ENCODE peak calls at places on chromosomes 1 and 21, in nine cellular contexts. One of them, this sample, is unnamed.

GRCh38 chr21:45326169-45326833 is 38.6 kb upstream of the POFUT2 start:
- DNase-seq in ascending aorta: no peak
- DNase-seq in NCI-H2171: no peak
- DNase-seq in non-pigmented ciliary epithelial cell: no peak
- DNase-seq in Caco-2: no peak
- DNase-seq in suprapubic skin: peak; percentile 62
- DNase-seq in A172: no peak
- DNase-seq in breast epithelium: no peak
- DNase-seq in naive thymus-derived CD4-positive, alpha-beta T cell: no peak
- DNase-seq in this sample: no peak

GRCh38 chr1:23718482-23718881 is 24.8 kb upstream of the ELOA start:
- DNase-seq in suprapubic skin: no peak
- DNase-seq in breast epithelium: no peak
- DNase-seq in A172: peak; percentile 33
- DNase-seq in Caco-2: peak; percentile 56
- DNase-seq in ascending aorta: no peak
- DNase-seq in non-pigmented ciliary epithelial cell: no peak
- DNase-seq in NCI-H2171: peak; percentile 37
- DNase-seq in naive thymus-derived CD4-positive, alpha-beta T cell: no peak
- DNase-seq in this sample: no peak

GRCh38 chr1:188937965-188938551 is 1539.6 kb downstream of the BRINP3 start:
- DNase-seq in Caco-2: no peak
- DNase-seq in naive thymus-derived CD4-positive, alpha-beta T cell: no peak
- DNase-seq in non-pigmented ciliary epithelial cell: peak; percentile 18
- DNase-seq in ascending aorta: no peak
- DNase-seq in breast epithelium: no peak
- DNase-seq in suprapubic skin: no peak
- DNase-seq in NCI-H2171: no peak
- DNase-seq in A172: peak; percentile 43
- DNase-seq in this sample: no peak

GRCh38 chr1:154992721-154993571 is 440 bp upstream of the LENEP start:
- DNase-seq in non-pigmented ciliary epithelial cell: no peak
- DNase-seq in ascending aorta: no peak
- DNase-seq in breast epithelium: no peak
- DNase-seq in A172: peak; percentile 78
- DNase-seq in naive thymus-derived CD4-positive, alpha-beta T cell: no peak
- DNase-seq in Caco-2: no peak
- DNase-seq in suprapubic skin: no peak
- DNase-seq in NCI-H2171: no peak
- DNase-seq in this sample: no peak

GRCh38 chr1:184405094-184405493 is 18.3 kb downstream of the C1orf21 start:
- DNase-seq in suprapubic skin: no peak
- DNase-seq in A172: no peak
- DNase-seq in Caco-2: no peak
- DNase-seq in breast epithelium: no peak
- DNase-seq in ascending aorta: no peak
- DNase-seq in non-pigmented ciliary epithelial cell: no peak
- DNase-seq in naive thymus-derived CD4-positive, alpha-beta T cell: no peak
- DNase-seq in NCI-H2171: no peak
- DNase-seq in this sample: no peak

GRCh38 chr1:69913967-69914366 is 291.4 kb downstream of the LRRC40 start:
- DNase-seq in non-pigmented ciliary epithelial cell: no peak
- DNase-seq in ascending aorta: no peak
- DNase-seq in A172: peak; percentile 64
- DNase-seq in naive thymus-derived CD4-positive, alpha-beta T cell: no peak
- DNase-seq in suprapubic skin: no peak
- DNase-seq in NCI-H2171: no peak
- DNase-seq in Caco-2: no peak
- DNase-seq in breast epithelium: no peak
- DNase-seq in this sample: no peak

GRCh38 chr21:36507397-36508018 is 27.6 kb upstream of the CLDN14 start:
- DNase-seq in ascending aorta: no peak
- DNase-seq in NCI-H2171: no peak
- DNase-seq in naive thymus-derived CD4-positive, alpha-beta T cell: no peak
- DNase-seq in non-pigmented ciliary epithelial cell: no peak
- DNase-seq in breast epithelium: no peak
- DNase-seq in A172: no peak
- DNase-seq in Caco-2: no peak
- DNase-seq in suprapubic skin: no peak
- DNase-seq in this sample: no peak

GRCh38 chr1:179178135-179178630 is 51.3 kb downstream of the ABL2 start:
- DNase-seq in Caco-2: no peak
- DNase-seq in A172: no peak
- DNase-seq in NCI-H2171: no peak
- DNase-seq in ascending aorta: no peak
- DNase-seq in non-pigmented ciliary epithelial cell: no peak
- DNase-seq in breast epithelium: no peak
- DNase-seq in naive thymus-derived CD4-positive, alpha-beta T cell: no peak
- DNase-seq in suprapubic skin: no peak
- DNase-seq in this sample: no peak

GRCh38 chr21:15631342-15631741 is 98.4 kb upstream of the USP25 start:
- DNase-seq in naive thymus-derived CD4-positive, alpha-beta T cell: no peak
- DNase-seq in breast epithelium: no peak
- DNase-seq in Caco-2: no peak
- DNase-seq in A172: peak; percentile 42
- DNase-seq in ascending aorta: no peak
- DNase-seq in non-pigmented ciliary epithelial cell: peak; percentile 26
- DNase-seq in NCI-H2171: no peak
- DNase-seq in suprapubic skin: no peak
- DNase-seq in this sample: no peak

GRCh38 chr21:36754241-36754881 is 55.4 kb downstream of the SIM2 start:
- DNase-seq in suprapubic skin: no peak
- DNase-seq in A172: no peak
- DNase-seq in breast epithelium: no peak
- DNase-seq in ascending aorta: no peak
- DNase-seq in non-pigmented ciliary epithelial cell: peak; percentile 64
- DNase-seq in naive thymus-derived CD4-positive, alpha-beta T cell: no peak
- DNase-seq in Caco-2: no peak
- DNase-seq in NCI-H2171: no peak
- DNase-seq in this sample: no peak

GRCh38 chr21:41868062-41868710 is 11.0 kb downstream of the PRDM15 start:
- DNase-seq in breast epithelium: no peak
- DNase-seq in ascending aorta: no peak
- DNase-seq in NCI-H2171: peak; percentile 54
- DNase-seq in A172: no peak
- DNase-seq in non-pigmented ciliary epithelial cell: no peak
- DNase-seq in suprapubic skin: no peak
- DNase-seq in Caco-2: no peak
- DNase-seq in naive thymus-derived CD4-positive, alpha-beta T cell: no peak
- DNase-seq in this sample: no peak

GRCh38 chr21:42905195-42905594 is 12.1 kb downstream of the NDUFV3 start:
- DNase-seq in non-pigmented ciliary epithelial cell: no peak
- DNase-seq in suprapubic skin: no peak
- DNase-seq in A172: no peak
- DNase-seq in ascending aorta: no peak
- DNase-seq in NCI-H2171: no peak
- DNase-seq in breast epithelium: no peak
- DNase-seq in naive thymus-derived CD4-positive, alpha-beta T cell: no peak
- DNase-seq in Caco-2: no peak
- DNase-seq in this sample: no peak

GRCh38 chr1:119713538-119714456 is 2.1 kb downstream of the PHGDH start:
- DNase-seq in suprapubic skin: no peak
- DNase-seq in naive thymus-derived CD4-positive, alpha-beta T cell: no peak
- DNase-seq in A172: no peak
- DNase-seq in ascending aorta: no peak
- DNase-seq in NCI-H2171: peak; percentile 33
- DNase-seq in Caco-2: no peak
- DNase-seq in breast epithelium: no peak
- DNase-seq in non-pigmented ciliary epithelial cell: no peak
- DNase-seq in this sample: no peak

GRCh38 chr1:117662667-117663066 is 56.8 kb downstream of the TENT5C start:
- DNase-seq in suprapubic skin: no peak
- DNase-seq in naive thymus-derived CD4-positive, alpha-beta T cell: no peak
- DNase-seq in Caco-2: no peak
- DNase-seq in breast epithelium: no peak
- DNase-seq in non-pigmented ciliary epithelial cell: no peak
- DNase-seq in NCI-H2171: no peak
- DNase-seq in A172: no peak
- DNase-seq in ascending aorta: no peak
- DNase-seq in this sample: no peak

GRCh38 chr1:179550753-179551682 is 24.7 kb downstream of the NPHS2 start:
- DNase-seq in ascending aorta: no peak
- DNase-seq in Caco-2: no peak
- DNase-seq in naive thymus-derived CD4-positive, alpha-beta T cell: no peak
- DNase-seq in NCI-H2171: no peak
- DNase-seq in A172: peak; percentile 81
- DNase-seq in breast epithelium: no peak
- DNase-seq in suprapubic skin: no peak
- DNase-seq in non-pigmented ciliary epithelial cell: peak; percentile 45
- DNase-seq in this sample: no peak

GRCh38 chr1:183633676-183634343 is 1.8 kb downstream of the ARPC5 start:
- DNase-seq in naive thymus-derived CD4-positive, alpha-beta T cell: peak; percentile 71
- DNase-seq in ascending aorta: no peak
- DNase-seq in non-pigmented ciliary epithelial cell: peak; percentile 83
- DNase-seq in NCI-H2171: peak; percentile 33
- DNase-seq in A172: peak; percentile 89
- DNase-seq in breast epithelium: no peak
- DNase-seq in suprapubic skin: no peak
- DNase-seq in Caco-2: no peak
- DNase-seq in this sample: no peak

GRCh38 chr1:212485895-212486590 is 53.3 kb downstream of the NENF start:
- DNase-seq in naive thymus-derived CD4-positive, alpha-beta T cell: no peak
- DNase-seq in Caco-2: peak; percentile 91
- DNase-seq in suprapubic skin: peak; percentile 85
- DNase-seq in breast epithelium: peak; percentile 78
- DNase-seq in NCI-H2171: peak; percentile 65
- DNase-seq in ascending aorta: peak; percentile 84
- DNase-seq in A172: peak; percentile 98
- DNase-seq in non-pigmented ciliary epithelial cell: peak; percentile 91
- DNase-seq in this sample: no peak

GRCh38 chr1:220451541-220451940 is 76.4 kb upstream of the MARK1 start:
- DNase-seq in non-pigmented ciliary epithelial cell: no peak
- DNase-seq in A172: no peak
- DNase-seq in breast epithelium: no peak
- DNase-seq in NCI-H2171: no peak
- DNase-seq in naive thymus-derived CD4-positive, alpha-beta T cell: no peak
- DNase-seq in Caco-2: peak; percentile 80
- DNase-seq in suprapubic skin: no peak
- DNase-seq in ascending aorta: no peak
- DNase-seq in this sample: no peak

GRCh38 chr1:68147534-68147933 is 84.8 kb downstream of the WLS start:
- DNase-seq in NCI-H2171: no peak
- DNase-seq in non-pigmented ciliary epithelial cell: no peak
- DNase-seq in naive thymus-derived CD4-positive, alpha-beta T cell: no peak
- DNase-seq in ascending aorta: no peak
- DNase-seq in suprapubic skin: no peak
- DNase-seq in Caco-2: no peak
- DNase-seq in breast epithelium: no peak
- DNase-seq in A172: no peak
- DNase-seq in this sample: no peak

GRCh38 chr1:36778773-36779172 is 255.5 kb downstream of the GRIK3 start:
- DNase-seq in breast epithelium: no peak
- DNase-seq in A172: no peak
- DNase-seq in non-pigmented ciliary epithelial cell: no peak
- DNase-seq in NCI-H2171: no peak
- DNase-seq in ascending aorta: no peak
- DNase-seq in Caco-2: no peak
- DNase-seq in naive thymus-derived CD4-positive, alpha-beta T cell: no peak
- DNase-seq in suprapubic skin: no peak
- DNase-seq in this sample: no peak

GRCh38 chr1:156750191-156750931 is 1.1 kb downstream of the HDGF start:
- DNase-seq in breast epithelium: peak; percentile 76
- DNase-seq in NCI-H2171: peak; percentile 86
- DNase-seq in naive thymus-derived CD4-positive, alpha-beta T cell: no peak
- DNase-seq in Caco-2: no peak
- DNase-seq in non-pigmented ciliary epithelial cell: no peak
- DNase-seq in ascending aorta: no peak
- DNase-seq in A172: peak; percentile 26
- DNase-seq in suprapubic skin: no peak
- DNase-seq in this sample: peak; percentile 47

GRCh38 chr21:29349702-29350101 is 51.0 kb downstream of the BACH1 start:
- DNase-seq in ascending aorta: no peak
- DNase-seq in Caco-2: no peak
- DNase-seq in suprapubic skin: no peak
- DNase-seq in breast epithelium: no peak
- DNase-seq in A172: no peak
- DNase-seq in NCI-H2171: peak; percentile 61
- DNase-seq in naive thymus-derived CD4-positive, alpha-beta T cell: no peak
- DNase-seq in non-pigmented ciliary epithelial cell: no peak
- DNase-seq in this sample: no peak

GRCh38 chr1:22420456-22421053 is 31.1 kb upstream of the ZBTB40 start:
- DNase-seq in NCI-H2171: peak; percentile 75
- DNase-seq in suprapubic skin: peak; percentile 80
- DNase-seq in Caco-2: peak; percentile 82
- DNase-seq in breast epithelium: peak; percentile 56
- DNase-seq in A172: peak; percentile 64
- DNase-seq in naive thymus-derived CD4-positive, alpha-beta T cell: peak; percentile 47
- DNase-seq in ascending aorta: peak; percentile 37
- DNase-seq in non-pigmented ciliary epithelial cell: peak; percentile 40
- DNase-seq in this sample: peak; percentile 15

GRCh38 chr21:38258803-38259485 is 2.2 kb downstream of the KCNJ15 start:
- DNase-seq in NCI-H2171: no peak
- DNase-seq in suprapubic skin: no peak
- DNase-seq in A172: no peak
- DNase-seq in breast epithelium: no peak
- DNase-seq in non-pigmented ciliary epithelial cell: no peak
- DNase-seq in Caco-2: no peak
- DNase-seq in ascending aorta: no peak
- DNase-seq in naive thymus-derived CD4-positive, alpha-beta T cell: no peak
- DNase-seq in this sample: no peak

GRCh38 chr1:171641076-171641864 is 11.2 kb downstream of the MYOC start:
- DNase-seq in A172: no peak
- DNase-seq in non-pigmented ciliary epithelial cell: no peak
- DNase-seq in breast epithelium: no peak
- DNase-seq in Caco-2: no peak
- DNase-seq in ascending aorta: no peak
- DNase-seq in naive thymus-derived CD4-positive, alpha-beta T cell: no peak
- DNase-seq in NCI-H2171: no peak
- DNase-seq in suprapubic skin: no peak
- DNase-seq in this sample: no peak

GRCh38 chr1:84573481-84573966 is 716 bp downstream of the CTBS start:
- DNase-seq in breast epithelium: no peak
- DNase-seq in A172: peak; percentile 3
- DNase-seq in ascending aorta: no peak
- DNase-seq in Caco-2: no peak
- DNase-seq in NCI-H2171: no peak
- DNase-seq in suprapubic skin: no peak
- DNase-seq in non-pigmented ciliary epithelial cell: no peak
- DNase-seq in naive thymus-derived CD4-positive, alpha-beta T cell: no peak
- DNase-seq in this sample: no peak

This sample was measured in stimulated activated naive CD4-positive, alpha-beta T cell treated with Interleukin-2 at 50 U/mL for 16 hours.